ENCODE peak calls at places on chromosomes 3 and 15, in five cellular contexts. B is A549, W is ovary, P is heart left ventricle, A is uterus. S is an unnamed sample.

GRCh38 chr3:178385280-178385952 is 150.8 kb upstream of the KCNMB2 start:
- DNase-seq in B (peak), P (no peak), W (no peak), A (no peak), S (no peak)

GRCh38 chr3:50324351-50325144 is 2.0 kb upstream of the HYAL2 start:
- DNase-seq in B (peak), P (peak), A (peak), W (peak), S (peak)

GRCh38 chr3:86826292-86826691 is 164.7 kb downstream of the VGLL3 start:
- DNase-seq in A (no peak), W (no peak), B (no peak), P (no peak), S (no peak)

GRCh38 chr15:72836676-72837325 is 53.2 kb upstream of the ADPGK start:
- DNase-seq in P (no peak), B (no peak), W (no peak), A (no peak), S (no peak)

GRCh38 chr15:29045717-29046116 is 159.9 kb downstream of the APBA2 start:
- DNase-seq in W (no peak), P (no peak), B (no peak), A (no peak), S (peak)

GRCh38 chr3:8456118-8456811 is 45.4 kb upstream of the LMCD1 start:
- DNase-seq in A (no peak), B (peak), W (no peak), P (no peak), S (no peak)

GRCh38 chr3:128081846-128082245 is 29.6 kb downstream of the SEC61A1 start:
- DNase-seq in A (no peak), B (peak), P (no peak), W (no peak), S (no peak)

GRCh38 chr3:110568246-110568645 is 503.4 kb upstream of the NECTIN3 start:
- DNase-seq in P (no peak), A (no peak), B (peak), W (no peak), S (no peak)

GRCh38 chr15:60605879-60606304 is 127.0 kb upstream of the ICE2 start:
- DNase-seq in P (no peak), A (no peak), B (no peak), W (no peak), S (no peak)

GRCh38 chr3:169227911-169228310 is 435.6 kb downstream of the MECOM start:
- DNase-seq in P (no peak), W (no peak), B (no peak), A (no peak), S (no peak)

GRCh38 chr3:72055436-72055835 is 270.5 kb upstream of the PROK2 start:
- DNase-seq in B (no peak), W (no peak), P (no peak), A (no peak), S (no peak)

GRCh38 chr15:77869021-77869895 is 208.3 kb downstream of the TBC1D2B start:
- DNase-seq in P (no peak), A (no peak), B (no peak), W (no peak), S (peak)

GRCh38 chr3:110583373-110583935 is 488.2 kb upstream of the NECTIN3 start:
- DNase-seq in W (no peak), A (no peak), B (peak), P (no peak), S (no peak)

GRCh38 chr15:70289191-70289955 is 191.7 kb upstream of the TLE3 start:
- DNase-seq in B (no peak), A (no peak), W (no peak), P (no peak), S (no peak)

GRCh38 chr15:51103330-51103729 is 8.6 kb upstream of the TNFAIP8L3 start:
- DNase-seq in A (peak), B (no peak), P (no peak), W (no peak), S (no peak)

GRCh38 chr3:51937611-51938450 is 3.9 kb downstream of the RRP9 start:
- DNase-seq in P (no peak), B (no peak), W (no peak), A (no peak), S (peak)

GRCh38 chr3:38147434-38147833 is 9.0 kb downstream of the MYD88 start:
- DNase-seq in W (no peak), P (no peak), A (no peak), B (no peak), S (no peak)

GRCh38 chr3:140186421-140186920 is 251.5 kb downstream of the CLSTN2 start:
- DNase-seq in A (peak), B (no peak), W (no peak), P (no peak), S (no peak)

GRCh38 chr15:44296625-44297524 is 8.4 kb downstream of the GOLM2 start:
- DNase-seq in P (no peak), B (peak), W (no peak), A (no peak), S (no peak)

GRCh38 chr15:60760646-60761504 is 281.9 kb upstream of the ICE2 start:
- DNase-seq in W (no peak), B (no peak), P (no peak), A (no peak), S (no peak)

GRCh38 chr3:54104084-54104483 is 18.3 kb upstream of the CACNA2D3 start:
- DNase-seq in B (no peak), P (no peak), A (no peak), W (no peak), S (no peak)

GRCh38 chr15:51403946-51404695 is 62.7 kb downstream of the GLDN start:
- DNase-seq in P (no peak), A (no peak), B (no peak), W (no peak), S (no peak)

GRCh38 chr15:57384024-57384423 is 7.7 kb downstream of the CGNL1 start:
- DNase-seq in B (no peak), W (no peak), P (no peak), A (peak), S (no peak)

GRCh38 chr3:194814878-194815357 is 129.2 kb downstream of the FAM43A start:
- DNase-seq in P (no peak), A (no peak), W (no peak), B (no peak), S (no peak)

GRCh38 chr15:81894069-81894468 is 151.7 kb downstream of the MEX3B start:
- DNase-seq in A (no peak), P (no peak), B (no peak), W (no peak), S (no peak)

GRCh38 chr3:187931111-187931510 is 185.8 kb upstream of the BCL6 start:
- DNase-seq in A (no peak), W (no peak), P (no peak), B (no peak), S (no peak)

GRCh38 chr15:89349212-89349558 is 14.6 kb upstream of the POLG start:
- DNase-seq in W (no peak), P (no peak), A (no peak), B (no peak), S (no peak)

GRCh38 chr15:95269247-95270155 is 1038.1 kb downstream of the MCTP2 start:
- DNase-seq in A (no peak), P (no peak), W (no peak), B (no peak), S (no peak)

GRCh38 chr3:127612966-127613365 is 14.8 kb downstream of the MCM2 start:
- DNase-seq in A (no peak), B (no peak), W (no peak), P (no peak), S (no peak)

GRCh38 chr15:60804986-60805949 is 326.3 kb upstream of the ICE2 start:
- DNase-seq in A (no peak), B (peak), P (no peak), W (no peak), S (no peak)

GRCh38 chr15:79071901-79072300 is 18.7 kb downstream of the RASGRF1 start:
- DNase-seq in W (peak), B (no peak), P (no peak), A (no peak), S (peak)

GRCh38 chr3:64187065-64187959 is 38.0 kb downstream of the PRICKLE2 start:
- DNase-seq in A (peak), B (peak), P (peak), W (peak), S (no peak)

GRCh38 chr3:192409203-192409837 is 318.0 kb downstream of the FGF12 start:
- DNase-seq in A (no peak), P (peak), B (peak), W (no peak), S (peak)

GRCh38 chr3:79247367-79248103 is 520.3 kb downstream of the ROBO1 start:
- DNase-seq in A (no peak), P (no peak), B (no peak), W (no peak), S (no peak)

GRCh38 chr3:109994853-109995252 is 657.5 kb upstream of the DPPA4 start:
- DNase-seq in B (no peak), A (no peak), W (no peak), P (no peak), S (no peak)

GRCh38 chr3:11509175-11510000 is 134.3 kb downstream of the VGLL4 start:
- DNase-seq in W (peak), B (peak), A (peak), P (peak), S (no peak)

GRCh38 chr15:49026700-49027099 is 19.5 kb downstream of the SECISBP2L start:
- DNase-seq in A (no peak), P (no peak), W (no peak), B (no peak), S (no peak)

GRCh38 chr3:123446610-123447109 is 2.2 kb downstream of the ADCY5 start:
- DNase-seq in A (no peak), B (no peak), W (no peak), P (no peak), S (peak)

GRCh38 chr3:123449092-123449985 is 449 bp upstream of the ADCY5 start:
- DNase-seq in A (peak), W (peak), P (peak), B (peak), S (peak)

GRCh38 chr3:123447416-123447748 is 1.5 kb downstream of the ADCY5 start:
- DNase-seq in B (no peak), A (no peak), W (no peak), P (no peak), S (peak)

GRCh38 chr3:123448503-123449091 is at the start of gene ADCY5:
- DNase-seq in W (peak), P (peak), B (peak), A (no peak), S (peak)

GRCh38 chr3:123447749-123448502 is 964 bp downstream of the ADCY5 start:
- DNase-seq in B (no peak), W (peak), P (peak), A (no peak), S (no peak)
- TF ChIP-seq POLR2A in B (no peak), W (no peak), P (no peak), A (no peak), S (no peak)

GRCh38 chr3:171566803-171567422 is 106.7 kb upstream of the TNIK start:
- DNase-seq in B (peak), A (no peak), W (no peak), P (no peak), S (no peak)
- TF ChIP-seq CTCF in B (peak), A (peak), W (peak), P (peak), S (peak)

GRCh38 chr3:172125963-172126403 is 86.6 kb downstream of the FNDC3B start:
- DNase-seq in P (no peak), A (peak), B (no peak), W (no peak), S (no peak)
- TF ChIP-seq POLR2A in P (no peak), A (no peak), B (no peak), W (no peak), S (no peak)

GRCh38 chr3:29280675-29281264 is at the start of gene RBMS3:
- DNase-seq in B (peak), W (peak), A (peak), P (peak), S (peak)
- TF ChIP-seq CTCF in B (peak), W (peak), A (peak), P (peak), S (no peak)

DNA sequence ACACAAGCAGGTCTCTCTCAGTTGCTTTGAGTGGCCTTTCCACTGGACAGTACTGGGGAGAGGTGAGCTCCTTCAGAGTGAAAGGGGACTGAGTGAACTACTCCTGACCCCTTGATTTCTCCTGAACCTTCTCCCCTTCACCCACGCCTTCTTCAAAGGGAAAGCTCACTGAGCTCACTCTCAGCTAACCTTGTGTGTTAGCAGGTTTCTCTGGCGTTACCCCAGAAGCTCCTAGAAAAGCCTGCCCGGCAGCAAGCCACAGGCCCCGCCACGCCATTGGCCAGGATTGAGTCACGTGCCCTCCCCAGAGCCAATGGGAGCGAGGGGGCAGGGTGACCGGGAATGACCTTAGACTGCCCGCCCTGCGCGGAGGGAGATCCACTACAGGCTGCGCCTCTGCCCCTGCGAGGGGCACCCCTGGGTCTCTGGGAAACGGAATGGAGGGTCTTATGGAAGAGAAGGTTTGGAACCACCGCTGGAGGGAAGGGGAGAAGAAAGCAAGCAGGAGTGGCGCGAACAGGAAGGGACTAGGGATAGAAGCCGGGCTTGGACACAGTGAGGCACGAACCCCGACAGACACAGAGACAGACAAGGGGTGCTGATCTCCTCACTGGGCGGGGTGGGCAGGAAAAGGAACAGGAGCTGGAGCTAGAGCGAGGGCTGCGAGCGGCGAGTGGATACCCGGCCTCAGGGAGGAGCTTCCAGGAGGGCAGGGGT is 17.4 kb upstream of the CLK3 start:
- DNase-seq in A (peak), W (peak), P (peak), B (peak), S (peak)
- TF ChIP-seq POLR2A in A (peak), W (no peak), P (peak), B (peak), S (peak)

GRCh38 chr3:155309581-155309980 is 16.1 kb upstream of the STRIT1 start:
- DNase-seq in B (no peak), A (no peak), W (no peak), P (no peak), S (no peak)

GRCh38 chr3:155303540-155303939 is 10.1 kb upstream of the STRIT1 start:
- DNase-seq in W (no peak), B (no peak), P (no peak), A (no peak), S (no peak)

GRCh38 chr3:155308831-155309230 is 15.3 kb upstream of the STRIT1 start:
- DNase-seq in W (no peak), P (no peak), B (no peak), A (no peak), S (no peak)

GRCh38 chr3:155304394-155304793 is 10.9 kb upstream of the STRIT1 start:
- DNase-seq in W (no peak), A (no peak), B (no peak), P (no peak), S (no peak)

GRCh38 chr3:155307183-155307582 is 13.7 kb upstream of the STRIT1 start:
- DNase-seq in W (no peak), B (no peak), A (no peak), P (no peak), S (no peak)
- TF ChIP-seq CTCF in W (no peak), B (no peak), A (no peak), P (no peak), S (no peak)

DNA sequence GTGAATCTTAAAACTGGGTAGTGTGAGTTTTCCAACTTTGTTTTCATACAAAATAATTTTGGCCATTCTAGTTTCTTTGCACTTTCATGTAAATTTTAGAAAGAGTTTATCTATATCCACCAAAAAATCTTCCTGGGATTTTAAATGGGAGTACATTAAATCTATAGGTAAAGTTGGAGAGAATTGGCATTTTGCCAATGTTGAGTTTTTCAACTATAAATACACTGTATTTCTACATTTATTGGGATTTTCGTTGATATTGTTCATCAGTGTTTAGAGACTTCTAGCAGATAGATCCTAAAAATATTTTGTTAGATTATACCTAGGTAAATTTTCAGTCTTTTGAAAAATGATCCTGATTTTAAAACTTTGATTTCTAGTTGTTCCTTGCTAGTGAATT is 83.1 kb upstream of the CCDC54 start:
- DNase-seq in P (no peak), A (no peak), B (no peak), W (no peak), S (no peak)
- TF ChIP-seq POLR2A in P (no peak), A (no peak), B (no peak), W (no peak), S (no peak)

GRCh38 chr3:183144403-183144802 is 18.1 kb downstream of the LAMP3 start:
- DNase-seq in A (no peak), P (no peak), B (no peak), W (no peak), S (no peak)
- TF ChIP-seq CTCF in A (no peak), P (no peak), B (no peak), W (no peak), S (no peak)

DNA sequence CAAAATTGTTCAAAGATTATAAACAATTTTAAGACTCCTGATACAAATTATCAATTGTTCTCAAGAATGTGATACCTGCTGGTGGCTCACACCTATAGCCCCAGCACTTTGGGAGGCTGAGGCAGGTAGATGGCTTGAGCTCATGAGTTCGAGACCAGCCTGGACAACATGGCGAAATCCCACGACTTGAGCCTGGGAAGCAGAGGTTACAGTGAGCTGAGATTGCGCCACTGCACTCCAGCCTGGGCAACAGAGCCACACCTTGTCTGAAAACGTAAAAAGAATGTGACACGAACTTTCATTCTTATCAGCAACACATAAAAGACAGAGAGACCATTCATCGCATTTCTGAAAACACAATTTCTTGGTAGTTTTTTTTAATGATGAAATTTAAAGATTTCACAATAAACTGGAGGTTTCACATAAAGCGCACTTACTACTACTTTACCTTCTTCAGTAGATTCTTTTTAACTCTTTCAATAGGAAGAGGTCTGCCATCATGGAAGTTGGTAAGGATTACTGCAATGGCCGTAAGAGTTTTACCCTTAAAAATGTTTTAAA is 18.5 kb downstream of the HLTF start:
- DNase-seq in A (no peak), W (no peak), P (no peak), B (peak), S (no peak)
- TF ChIP-seq POLR2A in A (no peak), W (no peak), P (no peak), B (no peak), S (no peak)

GRCh38 chr15:39171944-39172368 is 408.9 kb upstream of the THBS1 start:
- DNase-seq in W (peak), A (peak), B (peak), P (no peak), S (no peak)
- TF ChIP-seq CTCF in W (peak), A (peak), B (peak), P (peak), S (peak)